ENCODE peak calls at places on chromosomes 12 and 14, in seven cellular contexts. P is bronchial epithelial cell, X is foreskin fibroblast, B is KBM-7, R is NB4, S is lower leg skin, L is germinal center. C is an unnamed sample.

GRCh38 chr14:105013150-105013787 is 7.6 kb downstream of the CDCA4 start:
- DNase-seq in P (peak), X (peak), B (no peak), R (no peak), S (no peak), L (peak), C (no peak)

GRCh38 chr14:77426396-77426795 is 3.1 kb upstream of the NOXRED1 start:
- DNase-seq in P (no peak), X (no peak), B (no peak), R (no peak), S (no peak), L (no peak), C (no peak)

GRCh38 chr12:108302471-108303311 is 36.4 kb downstream of the CMKLR1 start:
- DNase-seq in P (no peak), X (peak), B (no peak), R (no peak), S (peak), L (no peak), C (peak)

GRCh38 chr12:122080149-122081107 is 1.9 kb downstream of the MLXIP start:
- DNase-seq in P (peak), X (peak), B (peak), R (peak), S (peak), L (no peak), C (peak)

GRCh38 chr14:55180434-55180833 is 11.0 kb downstream of the DLGAP5 start:
- DNase-seq in P (no peak), X (peak), B (no peak), R (no peak), S (no peak), L (no peak), C (no peak)

GRCh38 chr12:67766370-67766769 is 117.8 kb downstream of the DYRK2 start:
- DNase-seq in P (peak), X (peak), B (no peak), R (no peak), S (no peak), L (no peak), C (peak)

GRCh38 chr14:24848427-24848826 is 201.5 kb downstream of the STXBP6 start:
- DNase-seq in P (peak), X (peak), B (no peak), R (no peak), S (no peak), L (no peak), C (no peak)

GRCh38 chr12:102896067-102896466 is 21.0 kb downstream of the PAH start:
- DNase-seq in P (no peak), X (no peak), B (peak), R (no peak), S (no peak), L (no peak), C (no peak)

GRCh38 chr14:77502109-77502782 is 3.6 kb upstream of the ISM2 start:
- DNase-seq in P (no peak), X (no peak), B (no peak), R (no peak), S (no peak), L (no peak), C (no peak)

GRCh38 chr12:73321319-73321718 is 1049.1 kb downstream of the TRHDE start:
- DNase-seq in P (no peak), X (no peak), B (no peak), R (no peak), S (no peak), L (no peak), C (no peak)

GRCh38 chr12:100472325-100472724 is 1.3 kb upstream of the NR1H4 start:
- DNase-seq in P (no peak), X (no peak), B (no peak), R (peak), S (no peak), L (no peak), C (no peak)

GRCh38 chr12:121766290-121767039 is 27.0 kb downstream of the RHOF start:
- DNase-seq in P (no peak), X (peak), B (no peak), R (peak), S (no peak), L (no peak), C (no peak)

GRCh38 chr14:22752422-22752821 is 14.1 kb upstream of the OXA1L start:
- DNase-seq in P (no peak), X (no peak), B (no peak), R (no peak), S (no peak), L (no peak), C (no peak)

GRCh38 chr14:74941676-74942097 is 13.7 kb downstream of the PGF start:
- DNase-seq in P (peak), X (peak), B (peak), R (peak), S (peak), L (peak), C (peak)

GRCh38 chr12:57016348-57016747 is at the start of gene TAC3:
- DNase-seq in P (no peak), X (no peak), B (no peak), R (peak), S (no peak), L (no peak), C (no peak)

GRCh38 chr12:66438601-66439000 is 136.3 kb downstream of the HELB start:
- DNase-seq in P (peak), X (peak), B (no peak), R (no peak), S (no peak), L (no peak), C (no peak)